ENCODE peak calls at places on chromosomes 6 and 20, in five cellular contexts. One of them, this sample, is unnamed.

GRCh38 chr6:144879436-144879835 is 594.3 kb downstream of the UTRN start:
- DNase-seq in ascending aorta: no peak
- DNase-seq in C1 segment of cervical spinal cord: no peak
- DNase-seq in tibial artery: no peak
- DNase-seq in EH: peak
- DNase-seq in this sample: no peak

GRCh38 chr20:59190509-59190908 is 26.9 kb downstream of the ZNF831 start:
- DNase-seq in ascending aorta: no peak
- DNase-seq in C1 segment of cervical spinal cord: no peak
- DNase-seq in tibial artery: no peak
- DNase-seq in EH: no peak
- DNase-seq in this sample: no peak

GRCh38 chr6:155327326-155328073 is 13.2 kb upstream of the TFB1M start:
- DNase-seq in ascending aorta: no peak
- DNase-seq in C1 segment of cervical spinal cord: peak
- DNase-seq in tibial artery: peak
- DNase-seq in EH: peak
- DNase-seq in this sample: no peak

GRCh38 chr20:60976913-60977312 is 275.1 kb upstream of the CDH4 start:
- DNase-seq in ascending aorta: no peak
- DNase-seq in C1 segment of cervical spinal cord: no peak
- DNase-seq in tibial artery: no peak
- DNase-seq in EH: no peak
- DNase-seq in this sample: no peak

GRCh38 chr20:6976096-6976495 is 208.6 kb downstream of the BMP2 start:
- DNase-seq in ascending aorta: no peak
- DNase-seq in C1 segment of cervical spinal cord: no peak
- DNase-seq in tibial artery: no peak
- DNase-seq in EH: peak
- DNase-seq in this sample: no peak

GRCh38 chr6:169207482-169207881 is 46.2 kb downstream of the THBS2 start:
- DNase-seq in ascending aorta: no peak
- DNase-seq in C1 segment of cervical spinal cord: no peak
- DNase-seq in tibial artery: no peak
- DNase-seq in EH: no peak
- DNase-seq in this sample: no peak

GRCh38 chr6:157184202-157185015 is 138.9 kb downstream of the TMEM242 start:
- DNase-seq in ascending aorta: no peak
- DNase-seq in C1 segment of cervical spinal cord: peak
- DNase-seq in tibial artery: peak
- DNase-seq in EH: peak
- DNase-seq in this sample: no peak

GRCh38 chr20:46270977-46271744 is 37.1 kb downstream of the CDH22 start:
- DNase-seq in ascending aorta: no peak
- DNase-seq in C1 segment of cervical spinal cord: no peak
- DNase-seq in tibial artery: no peak
- DNase-seq in EH: no peak
- DNase-seq in this sample: no peak

GRCh38 chr6:15264902-15265761 is 19.3 kb downstream of the JARID2 start:
- DNase-seq in ascending aorta: no peak
- DNase-seq in C1 segment of cervical spinal cord: peak
- DNase-seq in tibial artery: no peak
- DNase-seq in EH: peak
- DNase-seq in this sample: no peak

GRCh38 chr6:150410906-150411305 is 42.1 kb downstream of the IYD start:
- DNase-seq in ascending aorta: no peak
- DNase-seq in C1 segment of cervical spinal cord: no peak
- DNase-seq in tibial artery: no peak
- DNase-seq in EH: peak
- DNase-seq in this sample: no peak